ENCODE peak calls at places on chromosome 13, in six cellular contexts. One of them, this sample, is unnamed.

GRCh38 chr13:112735791-112736190 is 46.0 kb downstream of the ATP11A start:
- DNase-seq in mesenchymal stem cell: no peak
- DNase-seq in astrocyte: no peak
- DNase-seq in stimulated activated CD8-positive, alpha-beta memory T cell treated with anti-CD3 and anti-CD28 coated beads, Interleukin-12 subunit alpha, Interleukin-12 subunit beta, amount 100 ng/mL, for 1 hour: no peak
- DNase-seq in psoas muscle: no peak
- DNase-seq in NCI-H748 treated with DMSO at 0.1 percent for 48 hours: no peak
- DNase-seq in this sample: no peak

GRCh38 chr13:45063261-45063870 is 56.9 kb upstream of the GTF2F2 start:
- DNase-seq in stimulated activated CD8-positive, alpha-beta memory T cell treated with anti-CD3 and anti-CD28 coated beads, Interleukin-12 subunit alpha, Interleukin-12 subunit beta, amount 100 ng/mL, for 1 hour: no peak
- DNase-seq in NCI-H748 treated with DMSO at 0.1 percent for 48 hours: no peak
- DNase-seq in psoas muscle: no peak
- DNase-seq in astrocyte: peak; percentile 88
- DNase-seq in mesenchymal stem cell: peak; percentile 13
- DNase-seq in this sample: no peak

GRCh38 chr13:26382843-26383242 is 128.9 kb downstream of the CDK8 start:
- DNase-seq in astrocyte: no peak
- DNase-seq in mesenchymal stem cell: no peak
- DNase-seq in psoas muscle: no peak
- DNase-seq in stimulated activated CD8-positive, alpha-beta memory T cell treated with anti-CD3 and anti-CD28 coated beads, Interleukin-12 subunit alpha, Interleukin-12 subunit beta, amount 100 ng/mL, for 1 hour: no peak
- DNase-seq in NCI-H748 treated with DMSO at 0.1 percent for 48 hours: no peak
- DNase-seq in this sample: no peak

GRCh38 chr13:52751196-52751595 is 11.6 kb upstream of the CNMD start:
- DNase-seq in astrocyte: no peak
- DNase-seq in mesenchymal stem cell: no peak
- DNase-seq in stimulated activated CD8-positive, alpha-beta memory T cell treated with anti-CD3 and anti-CD28 coated beads, Interleukin-12 subunit alpha, Interleukin-12 subunit beta, amount 100 ng/mL, for 1 hour: no peak
- DNase-seq in psoas muscle: no peak
- DNase-seq in NCI-H748 treated with DMSO at 0.1 percent for 48 hours: no peak
- DNase-seq in this sample: no peak

GRCh38 chr13:50512602-50513527 is 330.6 kb downstream of the DLEU7 start:
- DNase-seq in stimulated activated CD8-positive, alpha-beta memory T cell treated with anti-CD3 and anti-CD28 coated beads, Interleukin-12 subunit alpha, Interleukin-12 subunit beta, amount 100 ng/mL, for 1 hour: peak; percentile 8
- DNase-seq in mesenchymal stem cell: peak; percentile 66
- DNase-seq in NCI-H748 treated with DMSO at 0.1 percent for 48 hours: no peak
- DNase-seq in psoas muscle: peak; percentile 53
- DNase-seq in astrocyte: peak; percentile 55
- DNase-seq in this sample: no peak

GRCh38 chr13:84645196-84646071 is 763.2 kb upstream of the SLITRK1 start:
- DNase-seq in NCI-H748 treated with DMSO at 0.1 percent for 48 hours: peak; percentile 47
- DNase-seq in stimulated activated CD8-positive, alpha-beta memory T cell treated with anti-CD3 and anti-CD28 coated beads, Interleukin-12 subunit alpha, Interleukin-12 subunit beta, amount 100 ng/mL, for 1 hour: no peak
- DNase-seq in psoas muscle: no peak
- DNase-seq in mesenchymal stem cell: peak; percentile 35
- DNase-seq in astrocyte: peak; percentile 92
- DNase-seq in this sample: no peak

GRCh38 chr13:63167699-63168337 is 1752.2 kb upstream of the PCDH20 start:
- DNase-seq in mesenchymal stem cell: no peak
- DNase-seq in NCI-H748 treated with DMSO at 0.1 percent for 48 hours: no peak
- DNase-seq in psoas muscle: no peak
- DNase-seq in stimulated activated CD8-positive, alpha-beta memory T cell treated with anti-CD3 and anti-CD28 coated beads, Interleukin-12 subunit alpha, Interleukin-12 subunit beta, amount 100 ng/mL, for 1 hour: no peak
- DNase-seq in astrocyte: no peak
- DNase-seq in this sample: no peak

GRCh38 chr13:109729031-109729870 is 57.1 kb downstream of the IRS2 start:
- DNase-seq in psoas muscle: no peak
- DNase-seq in astrocyte: peak; percentile 38
- DNase-seq in stimulated activated CD8-positive, alpha-beta memory T cell treated with anti-CD3 and anti-CD28 coated beads, Interleukin-12 subunit alpha, Interleukin-12 subunit beta, amount 100 ng/mL, for 1 hour: no peak
- DNase-seq in mesenchymal stem cell: no peak
- DNase-seq in NCI-H748 treated with DMSO at 0.1 percent for 48 hours: no peak
- DNase-seq in this sample: no peak

GRCh38 chr13:24502567-24503375 is 9.8 kb downstream of the PARP4 start:
- DNase-seq in psoas muscle: peak; percentile 38
- DNase-seq in mesenchymal stem cell: peak; percentile 69
- DNase-seq in astrocyte: peak; percentile 66
- DNase-seq in NCI-H748 treated with DMSO at 0.1 percent for 48 hours: no peak
- DNase-seq in stimulated activated CD8-positive, alpha-beta memory T cell treated with anti-CD3 and anti-CD28 coated beads, Interleukin-12 subunit alpha, Interleukin-12 subunit beta, amount 100 ng/mL, for 1 hour: no peak
- DNase-seq in this sample: no peak

GRCh38 chr13:109743706-109744453 is 42.5 kb downstream of the IRS2 start:
- DNase-seq in stimulated activated CD8-positive, alpha-beta memory T cell treated with anti-CD3 and anti-CD28 coated beads, Interleukin-12 subunit alpha, Interleukin-12 subunit beta, amount 100 ng/mL, for 1 hour: no peak
- DNase-seq in mesenchymal stem cell: peak; percentile 86
- DNase-seq in astrocyte: peak; percentile 71
- DNase-seq in NCI-H748 treated with DMSO at 0.1 percent for 48 hours: peak; percentile 22
- DNase-seq in psoas muscle: no peak
- DNase-seq in this sample: no peak

GRCh38 chr13:102901615-102902305 is 55.9 kb downstream of the ERCC5 start:
- DNase-seq in astrocyte: peak; percentile 5
- DNase-seq in psoas muscle: no peak
- DNase-seq in NCI-H748 treated with DMSO at 0.1 percent for 48 hours: no peak
- DNase-seq in mesenchymal stem cell: no peak
- DNase-seq in stimulated activated CD8-positive, alpha-beta memory T cell treated with anti-CD3 and anti-CD28 coated beads, Interleukin-12 subunit alpha, Interleukin-12 subunit beta, amount 100 ng/mL, for 1 hour: no peak
- DNase-seq in this sample: no peak

GRCh38 chr13:110073982-110074381 is 233.0 kb downstream of the COL4A1 start:
- DNase-seq in psoas muscle: no peak
- DNase-seq in astrocyte: no peak
- DNase-seq in mesenchymal stem cell: no peak
- DNase-seq in NCI-H748 treated with DMSO at 0.1 percent for 48 hours: no peak
- DNase-seq in stimulated activated CD8-positive, alpha-beta memory T cell treated with anti-CD3 and anti-CD28 coated beads, Interleukin-12 subunit alpha, Interleukin-12 subunit beta, amount 100 ng/mL, for 1 hour: no peak
- DNase-seq in this sample: no peak

GRCh38 chr13:104171132-104171531 is 1104.9 kb upstream of the SLC10A2 start:
- DNase-seq in NCI-H748 treated with DMSO at 0.1 percent for 48 hours: no peak
- DNase-seq in astrocyte: no peak
- DNase-seq in psoas muscle: no peak
- DNase-seq in stimulated activated CD8-positive, alpha-beta memory T cell treated with anti-CD3 and anti-CD28 coated beads, Interleukin-12 subunit alpha, Interleukin-12 subunit beta, amount 100 ng/mL, for 1 hour: no peak
- DNase-seq in mesenchymal stem cell: no peak
- DNase-seq in this sample: no peak

GRCh38 chr13:48831248-48831647 is 144.5 kb upstream of the FNDC3A start:
- DNase-seq in NCI-H748 treated with DMSO at 0.1 percent for 48 hours: no peak
- DNase-seq in mesenchymal stem cell: peak; percentile 32
- DNase-seq in stimulated activated CD8-positive, alpha-beta memory T cell treated with anti-CD3 and anti-CD28 coated beads, Interleukin-12 subunit alpha, Interleukin-12 subunit beta, amount 100 ng/mL, for 1 hour: no peak
- DNase-seq in psoas muscle: no peak
- DNase-seq in astrocyte: peak; percentile 14
- DNase-seq in this sample: no peak

GRCh38 chr13:84430015-84430414 is 547.7 kb upstream of the SLITRK1 start:
- DNase-seq in NCI-H748 treated with DMSO at 0.1 percent for 48 hours: no peak
- DNase-seq in astrocyte: peak; percentile 86
- DNase-seq in mesenchymal stem cell: no peak
- DNase-seq in stimulated activated CD8-positive, alpha-beta memory T cell treated with anti-CD3 and anti-CD28 coated beads, Interleukin-12 subunit alpha, Interleukin-12 subunit beta, amount 100 ng/mL, for 1 hour: no peak
- DNase-seq in psoas muscle: no peak
- DNase-seq in this sample: no peak

GRCh38 chr13:29676535-29676934 is 81.0 kb upstream of the SLC7A1 start:
- DNase-seq in stimulated activated CD8-positive, alpha-beta memory T cell treated with anti-CD3 and anti-CD28 coated beads, Interleukin-12 subunit alpha, Interleukin-12 subunit beta, amount 100 ng/mL, for 1 hour: no peak
- DNase-seq in NCI-H748 treated with DMSO at 0.1 percent for 48 hours: no peak
- DNase-seq in psoas muscle: no peak
- DNase-seq in mesenchymal stem cell: peak; percentile 41
- DNase-seq in astrocyte: peak; percentile 39
- DNase-seq in this sample: no peak